ENCODE peak calls at places on chromosomes 12 and 14, in four cellular contexts. D is esophagus squamous epithelium, U is GM13977, E is H9. J is an unnamed sample.

GRCh38 chr12:26789731-26790644 is 43.0 kb downstream of the ITPR2 start:
- DNase-seq in U (no peak), E (no peak), D (no peak), J (no peak)

GRCh38 chr12:118520954-118521353 is 144.6 kb downstream of the SUDS3 start:
- DNase-seq in D (no peak), U (no peak), E (no peak), J (no peak)

GRCh38 chr12:116551952-116552749 is 7.0 kb upstream of the MAP1LC3B2 start:
- DNase-seq in D (no peak), E (no peak), U (no peak), J (no peak)

GRCh38 chr14:50064993-50065392 is 51.4 kb downstream of the VCPKMT start:
- DNase-seq in D (no peak), U (peak; percentile 81), E (no peak), J (peak; percentile 79)

GRCh38 chr12:68967036-68967435 is 34.1 kb upstream of the CPM start:
- DNase-seq in D (no peak), E (no peak), U (no peak), J (no peak)

GRCh38 chr12:116336542-116337065 is 59.1 kb upstream of the MED13L start:
- DNase-seq in E (no peak), U (peak; percentile 85), D (peak; percentile 15), J (peak; percentile 81)

GRCh38 chr12:2299207-2299606 is 246.4 kb downstream of the CACNA1C start:
- DNase-seq in D (no peak), E (no peak), U (no peak), J (no peak)

GRCh38 chr12:82757059-82757458 is 70.4 kb downstream of the TMTC2 start:
- DNase-seq in E (no peak), U (no peak), D (no peak), J (no peak)

GRCh38 chr12:110906088-110906487 is 14.3 kb downstream of the MYL2 start:
- DNase-seq in D (no peak), E (no peak), U (no peak), J (peak; percentile 45)

DNA sequence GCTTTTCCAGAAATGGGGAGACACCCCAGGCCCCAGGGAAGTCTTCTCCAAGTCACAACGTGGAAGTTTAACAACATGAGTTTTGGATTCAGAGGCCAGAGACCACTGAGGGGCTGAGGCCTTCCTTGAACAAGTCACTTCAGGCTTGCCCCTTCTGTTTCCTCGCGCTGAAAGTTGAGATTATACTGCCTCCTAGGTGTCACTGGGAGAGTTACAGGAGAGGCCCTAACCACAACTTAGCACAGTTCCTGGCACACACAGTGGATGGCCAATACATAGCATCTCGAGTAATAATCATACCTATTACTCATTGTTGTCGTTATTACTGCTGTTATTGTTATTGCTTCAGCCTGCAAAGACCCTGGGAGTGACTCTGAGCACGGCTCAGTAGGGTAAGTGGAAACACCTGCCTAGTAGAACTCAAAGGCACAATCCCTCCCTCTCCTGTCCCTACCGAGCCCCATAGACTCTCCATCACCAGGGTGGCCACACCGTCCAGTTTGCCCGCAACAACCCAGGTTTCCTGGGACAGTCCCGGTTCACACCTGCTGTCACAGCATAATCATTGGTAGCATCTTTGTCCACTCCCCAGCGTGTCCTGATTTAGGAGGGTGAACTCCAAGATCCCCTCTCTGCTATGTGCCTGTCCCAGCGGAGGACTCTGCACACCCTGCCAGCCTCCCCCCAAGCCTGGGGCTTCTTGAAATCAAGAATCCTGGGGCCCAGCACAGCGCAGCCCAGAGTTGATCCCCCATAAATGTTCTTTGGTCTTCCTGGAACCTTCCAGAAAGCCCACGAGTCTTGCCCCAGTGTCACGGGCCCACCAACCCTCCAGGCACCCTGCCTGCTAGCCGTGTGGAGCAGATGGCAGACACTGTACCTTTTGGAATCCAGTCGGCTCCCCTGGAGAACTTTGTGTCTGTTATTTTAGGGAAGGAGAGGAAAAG is 85.0 kb downstream of the SYNE3 start:
- DNase-seq in U (no peak), D (no peak), E (peak; percentile 63), J (no peak)
- TF ChIP-seq CTCF in U (peak; percentile 56), D (peak; percentile 29), E (peak; percentile 80), J (peak; percentile 29)

GRCh38 chr12:114627393-114627792 is 56.6 kb downstream of the TBX3 start:
- DNase-seq in U (no peak), E (no peak), D (no peak), J (no peak)

GRCh38 chr12:114631242-114631641 is 52.7 kb downstream of the TBX3 start:
- DNase-seq in U (no peak), D (no peak), E (no peak), J (no peak)

GRCh38 chr12:114628199-114628598 is 55.8 kb downstream of the TBX3 start:
- DNase-seq in U (no peak), E (peak; percentile 39), D (no peak), J (no peak)

GRCh38 chr12:114623737-114624136 is 60.2 kb downstream of the TBX3 start:
- DNase-seq in E (no peak), D (no peak), U (no peak), J (no peak)

DNA sequence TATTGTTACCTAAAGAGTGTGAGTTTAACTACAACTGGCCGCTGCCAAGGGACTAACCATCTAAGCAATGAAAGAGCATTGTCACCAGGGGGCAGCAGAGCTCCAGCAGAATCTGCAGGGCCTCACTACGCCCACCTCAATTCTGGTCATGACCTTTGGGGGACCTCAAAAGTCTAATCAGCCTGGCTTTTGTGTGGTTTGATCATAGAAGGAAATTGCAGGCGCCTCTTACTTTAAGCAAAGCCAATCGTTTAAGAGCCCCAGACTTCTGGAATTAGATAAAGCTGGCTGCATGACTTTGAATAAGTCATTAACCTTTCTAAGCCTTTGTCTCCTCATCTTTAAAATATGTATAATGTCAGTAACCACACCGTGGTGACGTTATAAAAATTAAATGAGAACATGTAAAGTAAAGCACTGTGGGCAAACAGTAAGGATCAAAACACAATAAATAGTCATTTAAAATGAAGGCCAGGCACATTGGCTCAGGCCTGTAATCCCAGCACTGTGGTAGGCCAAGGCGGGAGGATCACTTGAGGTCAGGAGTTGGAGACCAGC is 58.6 kb downstream of the TBX3 start:
- DNase-seq in D (no peak), E (peak; percentile 83), U (peak; percentile 50), J (peak; percentile 53)
- TF ChIP-seq CTCF in D (peak; percentile 58), E (peak; percentile 93), U (peak; percentile 77), J (peak; percentile 43)

GRCh38 chr14:69259531-69260245 is at the start of gene GALNT16:
- DNase-seq in U (peak; percentile 60), E (peak; percentile 67), D (no peak), J (peak; percentile 39)
- TF ChIP-seq CTCF in U (peak; percentile 15), E (peak; percentile 68), D (peak; percentile 10), J (no peak)

GRCh38 chr14:41825622-41826021 is 218.9 kb downstream of the LRFN5 start:
- DNase-seq in U (no peak), E (no peak), D (no peak), J (no peak)

GRCh38 chr14:41824441-41824840 is 217.8 kb downstream of the LRFN5 start:
- DNase-seq in D (no peak), U (no peak), E (no peak), J (no peak)
- TF ChIP-seq CTCF in D (no peak), U (no peak), E (peak; percentile 51), J (no peak)

GRCh38 chr14:69287096-69287991 is 27.4 kb downstream of the GALNT16 start:
- DNase-seq in U (no peak), E (peak; percentile 46), D (no peak), J (no peak)
- TF ChIP-seq CTCF in U (no peak), E (no peak), D (no peak), J (no peak)

GRCh38 chr12:14618990-14619389 is 51.3 kb upstream of the PLBD1 start:
- DNase-seq in E (no peak), D (no peak), U (no peak), J (no peak)
- TF ChIP-seq CTCF in E (peak; percentile 63), D (peak; percentile 27), U (peak; percentile 6), J (no peak)

DNA sequence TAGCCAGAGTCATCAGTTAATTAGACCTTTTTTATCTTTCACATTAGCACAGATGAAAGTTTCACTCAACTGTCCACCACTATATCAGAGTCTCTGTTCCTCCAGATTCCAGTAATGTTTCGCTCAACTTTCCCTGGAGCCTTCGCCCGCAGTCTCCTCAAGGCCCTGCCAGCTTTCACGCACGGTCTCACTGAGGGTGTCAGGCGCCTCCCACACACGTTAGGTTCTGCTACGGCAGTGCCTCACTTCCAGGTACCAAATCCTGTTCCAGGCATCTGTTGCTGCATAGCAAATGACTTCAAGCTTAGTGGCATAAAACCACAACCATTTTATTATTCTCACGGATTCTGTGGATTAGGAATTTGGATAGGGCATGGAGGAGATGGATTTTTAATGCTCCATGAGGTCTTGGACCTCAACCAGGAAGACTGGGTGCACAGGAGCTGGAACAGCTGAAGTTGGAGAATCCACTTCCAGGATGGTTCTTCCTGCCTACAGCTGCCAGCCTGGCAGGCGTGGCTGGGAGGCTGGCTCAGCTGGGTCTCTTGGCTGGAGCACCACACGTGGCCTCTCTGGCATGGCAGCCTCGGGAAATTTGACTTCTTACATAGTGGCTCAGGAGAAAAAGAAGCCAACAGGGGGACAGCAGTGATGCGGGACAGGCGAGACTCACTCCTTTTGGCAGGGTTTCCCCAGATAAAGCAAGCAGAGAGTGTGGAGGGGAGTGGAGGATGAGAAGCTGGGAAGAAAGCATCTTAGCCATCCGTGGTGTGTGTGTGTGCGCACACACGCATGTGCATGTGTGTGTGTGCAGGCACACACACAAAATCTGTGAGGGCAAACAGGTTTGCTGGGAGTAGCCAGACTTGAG is 21.3 kb upstream of the BCDIN3D start:
- DNase-seq in U (no peak), E (peak; percentile 24), D (no peak), J (no peak)
- TF ChIP-seq CTCF in U (no peak), E (no peak), D (no peak), J (no peak)

GRCh38 chr12:57550628-57551549 is 1.0 kb downstream of the KIF5A start:
- DNase-seq in E (no peak), U (no peak), D (no peak), J (no peak)

GRCh38 chr12:57549203-57549908 is 488 bp upstream of the KIF5A start:
- DNase-seq in D (no peak), U (no peak), E (no peak), J (no peak)

GRCh38 chr12:57551637-57552305 is 1.9 kb downstream of the KIF5A start:
- DNase-seq in U (no peak), D (no peak), E (no peak), J (no peak)

GRCh38 chr12:57548488-57548887 is 1.4 kb upstream of the KIF5A start:
- DNase-seq in U (no peak), D (no peak), E (no peak), J (no peak)

GRCh38 chr12:57549909-57550627 is at the start of gene KIF5A:
- DNase-seq in D (no peak), E (peak; percentile 86), U (peak; percentile 72), J (peak; percentile 77)
- TF ChIP-seq CTCF in D (no peak), E (no peak), U (peak; percentile 32), J (no peak)

GRCh38 chr14:68557648-68558047 is 235.2 kb downstream of the ZFP36L1 start:
- DNase-seq in E (no peak), U (no peak), D (no peak), J (no peak)
- TF ChIP-seq CTCF in E (no peak), U (no peak), D (no peak), J (no peak)